ENCODE peak calls at places on chromosomes 12 and 14, in ten cellular contexts. Z is HEK293T; H is activated T-cell treated with anti-CD3 and anti-CD28 coated beads for 1 hour; V is NCI-H460; F is OCI-LY7; E is sigmoid colon; P is T follicular helper cell; L is CD8-positive, alpha-beta memory T cell; Y is putamen; S is omental fat pad. I is an unnamed sample.

GRCh38 chr12:123914726-123915345 is 57.8 kb downstream of the CCDC92 start:
- DNase-seq in Z (no peak), H (no peak), V (no peak), F (no peak), E (no peak), P (no peak), L (no peak), Y (no peak), S (no peak), I (no peak)

GRCh38 chr14:78758333-78758732 is 588.2 kb downstream of the NRXN3 start:
- DNase-seq in Z (peak; percentile 46), H (no peak), V (peak; percentile 20), F (peak; percentile 24), E (no peak), P (no peak), L (no peak), Y (peak; percentile 43), S (no peak), I (no peak)

GRCh38 chr12:132686831-132687210 is 321 bp downstream of the POLE start:
- DNase-seq in Z (no peak), H (no peak), V (no peak), F (no peak), E (no peak), P (no peak), L (no peak), Y (no peak), S (no peak), I (no peak)

GRCh38 chr14:90649096-90649495 is 167.1 kb downstream of the TTC7B start:
- DNase-seq in Z (no peak), H (no peak), V (peak; percentile 90), F (no peak), E (no peak), P (no peak), L (no peak), Y (no peak), S (no peak), I (no peak)

GRCh38 chr12:124774054-124774461 is 89.6 kb downstream of the SCARB1 start:
- DNase-seq in Z (no peak), H (no peak), V (no peak), F (peak; percentile 36), E (no peak), P (no peak), L (no peak), Y (no peak), S (no peak), I (no peak)

GRCh38 chr12:1117970-1118563 is 127.0 kb downstream of the ERC1 start:
- DNase-seq in Z (peak; percentile 46), H (peak; percentile 56), V (peak; percentile 56), F (peak; percentile 81), E (peak; percentile 81), P (peak; percentile 58), L (peak; percentile 59), Y (peak; percentile 38), S (peak; percentile 82), I (peak; percentile 53)

GRCh38 chr12:119668315-119668651 is 350 bp downstream of the PRKAB1 start:
- DNase-seq in Z (no peak), H (no peak), V (no peak), F (peak; percentile 32), E (no peak), P (no peak), L (no peak), Y (no peak), S (no peak), I (no peak)

GRCh38 chr12:75196865-75197264 is 12.8 kb downstream of the KCNC2 start:
- DNase-seq in Z (no peak), H (no peak), V (no peak), F (no peak), E (no peak), P (no peak), L (no peak), Y (no peak), S (no peak), I (no peak)

GRCh38 chr14:74302160-74302628 is 540 bp downstream of the ABCD4 start:
- DNase-seq in Z (peak; percentile 58), H (no peak), V (peak; percentile 36), F (peak; percentile 75), E (no peak), P (no peak), L (peak; percentile 62), Y (peak; percentile 42), S (no peak), I (no peak)

GRCh38 chr14:75119056-75119455 is 7.8 kb downstream of the NEK9 start:
- DNase-seq in Z (no peak), H (no peak), V (no peak), F (no peak), E (no peak), P (no peak), L (no peak), Y (no peak), S (no peak), I (no peak)

GRCh38 chr12:45219621-45220020 is 3.7 kb downstream of the ANO6 start:
- DNase-seq in Z (no peak), H (no peak), V (no peak), F (no peak), E (no peak), P (no peak), L (no peak), Y (no peak), S (no peak), I (no peak)

GRCh38 chr14:72804653-72805180 is 89.2 kb downstream of the DPF3 start:
- DNase-seq in Z (no peak), H (no peak), V (no peak), F (no peak), E (no peak), P (no peak), L (no peak), Y (no peak), S (no peak), I (no peak)

GRCh38 chr12:113070117-113070906 is 13.8 kb downstream of the DTX1 start:
- DNase-seq in Z (no peak), H (no peak), V (no peak), F (peak; percentile 68), E (no peak), P (no peak), L (peak; percentile 21), Y (no peak), S (no peak), I (no peak)

GRCh38 chr14:51295666-51296263 is 55.7 kb downstream of the TMX1 start:
- DNase-seq in Z (no peak), H (no peak), V (no peak), F (no peak), E (no peak), P (no peak), L (no peak), Y (no peak), S (no peak), I (no peak)

GRCh38 chr12:71865166-71865713 is 25.7 kb downstream of the TBC1D15 start:
- DNase-seq in Z (no peak), H (no peak), V (no peak), F (no peak), E (no peak), P (no peak), L (no peak), Y (no peak), S (no peak), I (no peak)

GRCh38 chr14:71742491-71742890 is 189.7 kb upstream of the RGS6 start:
- DNase-seq in Z (no peak), H (no peak), V (no peak), F (no peak), E (no peak), P (no peak), L (no peak), Y (no peak), S (no peak), I (no peak)

GRCh38 chr14:86777950-86778602 is 1214.9 kb downstream of the GALC start:
- DNase-seq in Z (no peak), H (no peak), V (peak; percentile 41), F (no peak), E (no peak), P (no peak), L (no peak), Y (no peak), S (no peak), I (no peak)

GRCh38 chr14:105999361-106000028 is 473.1 kb downstream of the TMEM121 start:
- DNase-seq in Z (peak; percentile 5), H (no peak), V (peak; percentile 26), F (no peak), E (no peak), P (peak; percentile 80), L (peak; percentile 64), Y (peak; percentile 7), S (no peak), I (peak; percentile 82)